ENCODE peak calls at places on chromosomes 7 and 10, in four cellular contexts. One of them, this sample, is unnamed.
A peak's percentile ranks its signal among the peaks of the same experiment; 100 is the strongest.

GRCh38 chr7:155198901-155199845 is 98.5 kb upstream of the INSIG1 start:
- DNase-seq in uterus: no peak
- DNase-seq in Peyer's patch: no peak
- DNase-seq in cardiac fibroblast: peak; percentile 19
- DNase-seq in this sample: peak; percentile 38

GRCh38 chr7:66747385-66748126 is 7.0 kb downstream of the RABGEF1 start:
- DNase-seq in cardiac fibroblast: peak; percentile 29
- DNase-seq in uterus: no peak
- DNase-seq in Peyer's patch: no peak
- DNase-seq in this sample: no peak

GRCh38 chr10:124864421-124865193 is 63.0 kb downstream of the ABRAXAS2 start:
- DNase-seq in Peyer's patch: no peak
- DNase-seq in uterus: no peak
- DNase-seq in cardiac fibroblast: peak; percentile 11
- DNase-seq in this sample: no peak

GRCh38 chr10:104666106-104666505 is 25.0 kb downstream of the SORCS3 start:
- DNase-seq in Peyer's patch: no peak
- DNase-seq in uterus: no peak
- DNase-seq in cardiac fibroblast: no peak
- DNase-seq in this sample: no peak

GRCh38 chr7:64959072-64959747 is 31.6 kb downstream of the ZNF117 start:
- DNase-seq in uterus: no peak
- DNase-seq in Peyer's patch: no peak
- DNase-seq in cardiac fibroblast: no peak
- DNase-seq in this sample: no peak

GRCh38 chr10:114879541-114880158 is 58.1 kb downstream of the FHIP2A start:
- DNase-seq in uterus: no peak
- DNase-seq in cardiac fibroblast: peak; percentile 46
- DNase-seq in Peyer's patch: peak; percentile 40
- DNase-seq in this sample: peak; percentile 22

GRCh38 chr7:81361769-81362168 is 408.1 kb downstream of the HGF start:
- DNase-seq in Peyer's patch: no peak
- DNase-seq in cardiac fibroblast: no peak
- DNase-seq in uterus: no peak
- DNase-seq in this sample: no peak

GRCh38 chr7:100799037-100799896 is 28.1 kb downstream of the EPHB4 start:
- DNase-seq in cardiac fibroblast: peak; percentile 81
- DNase-seq in uterus: peak; percentile 79
- DNase-seq in Peyer's patch: peak; percentile 42
- DNase-seq in this sample: peak; percentile 18

GRCh38 chr7:133139350-133139749 is 57.5 kb upstream of the CHCHD3 start:
- DNase-seq in cardiac fibroblast: peak; percentile 62
- DNase-seq in uterus: no peak
- DNase-seq in Peyer's patch: no peak
- DNase-seq in this sample: no peak

GRCh38 chr7:75892634-75893272 is 13.9 kb downstream of the RHBDD2 start:
- DNase-seq in uterus: peak; percentile 59
- DNase-seq in cardiac fibroblast: peak; percentile 70
- DNase-seq in Peyer's patch: no peak
- DNase-seq in this sample: no peak

GRCh38 chr10:70915206-70915605 is 26.8 kb upstream of the PCBD1 start:
- DNase-seq in cardiac fibroblast: no peak
- DNase-seq in Peyer's patch: no peak
- DNase-seq in uterus: no peak
- DNase-seq in this sample: no peak

GRCh38 chr10:43055991-43056567 is 20.8 kb upstream of the RET start:
- DNase-seq in uterus: no peak
- DNase-seq in cardiac fibroblast: no peak
- DNase-seq in Peyer's patch: no peak
- DNase-seq in this sample: no peak

GRCh38 chr10:32077896-32078295 is 21.7 kb upstream of the KIF5B start:
- DNase-seq in Peyer's patch: no peak
- DNase-seq in uterus: peak; percentile 28
- DNase-seq in cardiac fibroblast: peak; percentile 66
- DNase-seq in this sample: no peak

GRCh38 chr10:12409171-12409570 is 59.8 kb downstream of the CAMK1D start:
- DNase-seq in Peyer's patch: no peak
- DNase-seq in uterus: no peak
- DNase-seq in cardiac fibroblast: no peak
- DNase-seq in this sample: no peak

GRCh38 chr10:50937230-50937907 is 51.9 kb upstream of the A1CF start:
- DNase-seq in cardiac fibroblast: peak; percentile 69
- DNase-seq in uterus: no peak
- DNase-seq in Peyer's patch: no peak
- DNase-seq in this sample: no peak

GRCh38 chr7:158129037-158130022 is 458.3 kb downstream of the PTPRN2 start:
- DNase-seq in cardiac fibroblast: no peak
- DNase-seq in uterus: no peak
- DNase-seq in Peyer's patch: no peak
- DNase-seq in this sample: no peak

GRCh38 chr7:55278321-55278720 is 86.8 kb upstream of the LANCL2 start:
- DNase-seq in cardiac fibroblast: no peak
- DNase-seq in uterus: no peak
- DNase-seq in Peyer's patch: no peak
- DNase-seq in this sample: no peak

GRCh38 chr10:89900554-89900953 is 199.2 kb downstream of the KIF20B start:
- DNase-seq in Peyer's patch: no peak
- DNase-seq in uterus: no peak
- DNase-seq in cardiac fibroblast: no peak
- DNase-seq in this sample: no peak

GRCh38 chr10:95794195-95794594 is 38.2 kb downstream of the ENTPD1 start:
- DNase-seq in Peyer's patch: no peak
- DNase-seq in uterus: no peak
- DNase-seq in cardiac fibroblast: no peak
- DNase-seq in this sample: no peak

GRCh38 chr7:149662591-149663095 is 110.7 kb downstream of the ZNF467 start:
- DNase-seq in Peyer's patch: peak; percentile 37
- DNase-seq in uterus: peak; percentile 15
- DNase-seq in cardiac fibroblast: peak; percentile 75
- DNase-seq in this sample: peak; percentile 44

GRCh38 chr7:143487566-143487965 is 9.9 kb downstream of the TAS2R41 start:
- DNase-seq in cardiac fibroblast: peak; percentile 30
- DNase-seq in uterus: peak; percentile 24
- DNase-seq in Peyer's patch: no peak
- DNase-seq in this sample: no peak

GRCh38 chr7:11427686-11428273 is 404.2 kb downstream of the THSD7A start:
- DNase-seq in uterus: no peak
- DNase-seq in Peyer's patch: no peak
- DNase-seq in cardiac fibroblast: peak; percentile 87
- DNase-seq in this sample: peak; percentile 5

GRCh38 chr10:127408733-127409132 is 140.4 kb upstream of the NPS start:
- DNase-seq in cardiac fibroblast: no peak
- DNase-seq in uterus: peak; percentile 36
- DNase-seq in Peyer's patch: no peak
- DNase-seq in this sample: no peak

DNA sequence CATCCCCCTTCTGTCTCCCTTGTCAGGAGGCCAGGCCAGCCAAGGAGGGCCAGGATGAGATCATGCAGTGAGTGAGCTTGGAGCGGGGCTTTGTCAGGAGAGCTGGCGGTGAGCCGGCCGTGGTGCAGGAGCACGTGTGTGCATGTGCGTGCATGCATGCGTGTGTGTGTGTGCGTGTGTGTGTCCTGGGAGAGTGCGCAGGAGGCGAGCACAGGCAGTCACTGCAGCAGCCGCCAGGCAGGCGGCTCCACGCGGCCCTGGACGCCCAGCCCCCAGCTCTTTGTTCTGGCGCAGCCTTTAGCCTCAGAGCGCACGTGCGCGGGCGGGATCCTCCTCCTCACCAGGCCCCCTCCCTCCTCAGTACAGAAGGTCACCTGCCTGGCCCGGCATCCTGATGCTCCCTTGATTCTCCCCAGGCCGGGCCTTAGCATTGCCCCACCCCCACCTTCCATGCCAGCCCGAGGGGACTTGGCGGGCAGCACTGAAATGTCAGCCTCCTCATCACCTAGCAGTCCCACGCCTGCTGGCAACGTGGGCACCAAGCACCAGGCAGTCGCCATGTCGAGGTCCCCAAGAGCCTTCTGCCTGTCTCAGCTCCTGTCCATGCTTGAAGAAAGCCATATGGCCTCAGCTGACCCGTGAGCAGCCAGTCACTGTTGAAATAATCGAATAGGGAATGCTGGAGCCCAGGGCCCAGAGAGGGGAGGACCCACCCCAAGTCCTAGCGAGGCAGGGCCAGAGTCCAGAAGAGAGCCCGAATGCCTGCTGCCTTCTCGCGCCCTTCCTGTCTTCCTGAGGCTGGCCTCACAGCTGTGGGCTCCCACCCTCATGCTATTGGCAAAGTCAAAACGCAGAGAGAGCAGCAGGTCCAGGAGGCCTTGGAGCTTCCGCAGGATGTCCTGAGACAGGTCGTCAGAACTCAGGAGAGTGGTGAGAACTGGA is 125.9 kb upstream of the PPIF start:
- DNase-seq in cardiac fibroblast: peak; percentile 92
- DNase-seq in Peyer's patch: no peak
- DNase-seq in uterus: peak; percentile 92
- DNase-seq in this sample: no peak
- TF ChIP-seq CTCF in cardiac fibroblast: no peak
- TF ChIP-seq CTCF in Peyer's patch: no peak
- TF ChIP-seq CTCF in uterus: peak; percentile 7
- TF ChIP-seq CTCF in this sample: no peak

DNA sequence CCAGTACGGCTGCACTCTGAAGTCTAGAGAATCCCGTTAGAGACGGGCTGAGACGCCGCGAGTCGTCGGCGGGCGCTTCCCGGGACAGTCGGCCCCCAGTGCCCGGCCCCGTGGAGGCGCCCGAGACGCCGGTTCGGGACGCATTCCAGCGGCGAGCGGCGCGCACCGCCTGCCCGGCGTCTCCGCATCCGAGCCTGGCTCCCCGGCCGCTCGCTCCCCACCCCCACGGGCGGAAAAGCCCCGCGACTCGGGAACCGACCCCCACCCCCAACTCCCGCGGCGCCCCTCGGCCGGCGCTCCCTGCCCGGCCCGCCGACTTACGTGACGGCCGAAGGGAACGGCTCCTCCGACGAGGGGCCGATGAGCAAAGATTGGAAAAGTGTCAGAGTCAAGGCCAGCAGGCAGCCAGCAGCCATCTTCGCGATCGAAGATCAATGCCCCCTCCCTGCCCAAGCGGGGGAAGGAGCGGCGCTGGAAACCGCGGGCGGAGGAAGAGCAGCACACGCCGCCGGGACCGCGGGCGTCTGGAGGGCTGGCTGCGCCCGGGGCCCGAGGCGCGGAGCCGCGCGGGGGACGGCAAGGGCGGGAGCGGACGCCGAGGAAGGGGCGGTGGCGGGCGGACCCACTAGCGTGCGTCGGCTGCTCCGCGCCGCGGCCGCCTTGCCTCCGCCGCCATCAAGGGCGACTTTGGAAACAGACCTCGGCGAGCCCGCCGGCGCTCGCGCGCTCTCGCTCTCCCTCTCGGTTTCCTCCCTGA is at the start of gene CACNA2D1:
- DNase-seq in uterus: no peak
- DNase-seq in Peyer's patch: no peak
- DNase-seq in cardiac fibroblast: peak; percentile 40
- DNase-seq in this sample: no peak
- H3K4me3 ChIP-seq in uterus: peak within 1 kb of the TSS; percentile 70
- H3K4me3 ChIP-seq in Peyer's patch: peak within 1 kb of the TSS; percentile 68
- H3K4me3 ChIP-seq in cardiac fibroblast: peak within 1 kb of the TSS; percentile 83
- H3K4me3 ChIP-seq in this sample: no peak within 1 kb of the TSS

DNA sequence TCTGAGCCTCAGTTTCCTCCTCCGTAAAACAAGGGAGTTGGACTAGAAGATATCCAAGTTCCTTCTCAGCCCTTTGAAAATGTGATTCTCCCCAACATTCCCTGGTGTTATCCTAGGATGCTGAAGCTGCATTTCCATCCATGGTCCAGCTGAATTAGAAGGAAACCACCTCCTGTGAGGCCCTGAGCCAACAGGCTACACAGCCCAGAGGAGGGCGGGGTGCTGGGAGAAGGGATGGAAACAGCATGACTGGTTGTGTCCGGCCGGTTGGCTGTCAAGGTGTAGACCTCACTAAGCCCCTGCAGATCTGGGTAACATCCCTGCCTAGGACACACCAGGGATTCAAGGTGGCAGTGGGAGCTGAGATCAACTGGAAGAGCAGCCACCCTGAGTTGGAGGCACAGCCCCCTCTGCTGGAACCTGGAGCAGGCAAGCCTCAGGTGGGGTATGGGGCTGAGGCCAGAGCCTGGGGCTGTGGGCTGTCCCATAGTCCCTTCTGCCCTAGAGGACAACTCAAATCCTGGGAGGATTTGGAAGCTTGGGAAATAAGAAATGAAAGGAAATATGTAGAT is 72.0 kb downstream of the PAX2 start:
- DNase-seq in uterus: no peak
- DNase-seq in cardiac fibroblast: no peak
- DNase-seq in Peyer's patch: no peak
- DNase-seq in this sample: no peak
- TF ChIP-seq CTCF in uterus: no peak
- TF ChIP-seq CTCF in cardiac fibroblast: no peak
- TF ChIP-seq CTCF in Peyer's patch: no peak
- TF ChIP-seq CTCF in this sample: peak; percentile 11

GRCh38 chr10:14040787-14041631 is 289.7 kb downstream of the FRMD4A start:
- DNase-seq in Peyer's patch: no peak
- DNase-seq in uterus: no peak
- DNase-seq in cardiac fibroblast: peak; percentile 32
- DNase-seq in this sample: no peak
- H3K4me3 ChIP-seq in Peyer's patch: no peak overlapping the region
- H3K4me3 ChIP-seq in uterus: no peak overlapping the region
- H3K4me3 ChIP-seq in cardiac fibroblast: no peak overlapping the region
- H3K4me3 ChIP-seq in this sample: no peak overlapping the region